ENCODE peak calls at places on chromosomes 5 and 9, in nine cellular contexts. W is HCT116, X is MM.1S, Z is adrenal gland, M is heart left ventricle, C is ovary, U is AG04450, L is stomach, V is A549. A is an unnamed sample.

GRCh38 chr5:148259288-148259687 is 9.3 kb upstream of the SPINK13 start:
- DNase-seq in V (no peak), W (no peak), X (no peak), L (no peak), M (no peak), Z (no peak), C (no peak), U (no peak), A (no peak)

GRCh38 chr5:37060030-37060429 is 183.5 kb downstream of the NIPBL start:
- DNase-seq in L (no peak), Z (no peak), U (no peak), M (no peak), V (no peak), C (no peak), W (no peak), X (no peak), A (no peak)

GRCh38 chr9:28801144-28801799 is 1228.0 kb upstream of the C9orf72 start:
- DNase-seq in V (no peak), C (no peak), M (no peak), W (no peak), U (no peak), L (no peak), X (no peak), Z (no peak), A (no peak)

GRCh38 chr5:125525356-125525755 is 778.9 kb upstream of the ZNF608 start:
- DNase-seq in W (no peak), Z (no peak), M (no peak), C (no peak), V (no peak), L (no peak), X (no peak), U (no peak), A (no peak)

GRCh38 chr5:28549588-28549987 is 1511.2 kb upstream of the CDH9 start:
- DNase-seq in U (no peak), Z (no peak), M (no peak), L (no peak), X (no peak), C (no peak), V (no peak), W (no peak), A (no peak)

GRCh38 chr9:118129541-118129940 is 425.3 kb downstream of the TLR4 start:
- DNase-seq in W (no peak), L (no peak), X (no peak), U (no peak), C (no peak), M (no peak), Z (no peak), V (no peak), A (no peak)

GRCh38 chr9:34163439-34163838 is 15.4 kb upstream of the UBAP1 start:
- DNase-seq in Z (no peak), M (no peak), V (peak; percentile 84), L (no peak), W (no peak), U (no peak), X (no peak), C (no peak), A (no peak)

GRCh38 chr9:77731008-77731698 is 83.0 kb upstream of the GNA14 start:
- DNase-seq in M (no peak), L (no peak), W (no peak), V (no peak), X (no peak), C (no peak), Z (no peak), U (no peak), A (no peak)

GRCh38 chr9:128244443-128245226 is 31.2 kb downstream of the GOLGA2 start:
- DNase-seq in L (peak; percentile 49), C (peak; percentile 72), X (no peak), U (peak; percentile 83), Z (peak; percentile 74), V (no peak), W (no peak), M (peak; percentile 88), A (no peak)

GRCh38 chr9:16294371-16294770 is 576.1 kb downstream of the BNC2 start:
- DNase-seq in W (no peak), X (no peak), M (no peak), C (no peak), V (no peak), L (no peak), Z (no peak), U (no peak), A (no peak)

GRCh38 chr5:80654054-80654390 is 430 bp upstream of the MSH3 start:
- DNase-seq in Z (no peak), M (peak; percentile 63), C (no peak), X (peak; percentile 43), W (no peak), V (peak; percentile 6), L (no peak), U (no peak), A (peak; percentile 73)

GRCh38 chr5:1414311-1415058 is 30.8 kb downstream of the SLC6A3 start:
- DNase-seq in Z (no peak), W (no peak), M (peak; percentile 42), C (no peak), L (no peak), X (no peak), U (no peak), V (peak; percentile 37), A (no peak)

GRCh38 chr9:80157561-80157983 is 585.8 kb downstream of the TLE4 start:
- DNase-seq in W (no peak), M (no peak), L (no peak), U (no peak), V (no peak), X (no peak), C (no peak), Z (no peak), A (no peak)

GRCh38 chr9:5626727-5627634 is 1.9 kb upstream of the RIC1 start:
- DNase-seq in Z (peak; percentile 70), X (peak; percentile 93), V (peak; percentile 17), L (no peak), U (no peak), C (no peak), M (no peak), W (no peak), A (no peak)

DNA sequence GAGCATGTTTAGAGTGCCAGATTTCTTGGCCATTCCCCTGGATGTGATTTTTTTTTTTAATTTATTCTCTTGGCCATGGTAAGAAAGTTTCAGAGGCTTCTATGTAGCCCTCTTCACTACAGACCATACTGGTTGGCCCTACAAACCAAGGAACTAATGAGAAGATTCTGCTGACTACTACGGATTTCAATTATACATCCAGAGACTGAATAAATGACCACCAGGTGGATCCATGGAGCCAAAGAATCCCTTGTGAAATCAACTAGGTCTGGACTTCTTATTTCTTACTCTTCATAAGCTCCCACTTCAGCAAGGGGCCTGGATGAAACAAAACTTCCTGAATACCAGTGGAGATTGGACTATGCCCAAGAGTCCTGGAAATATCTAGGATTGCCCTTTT is 27.6 kb downstream of the ZNF622 start:
- DNase-seq in W (no peak), X (no peak), V (peak; percentile 27), M (no peak), Z (no peak), L (no peak), C (no peak), U (no peak), A (no peak)
- TF ChIP-seq CTCF in W (peak; percentile 35), X (peak; percentile 9), V (peak; percentile 24), M (no peak), Z (no peak), L (no peak), C (no peak), U (peak; percentile 35), A (no peak)

GRCh38 chr5:175597718-175598117 is 60.2 kb upstream of the HRH2 start:
- DNase-seq in Z (no peak), C (no peak), W (no peak), M (no peak), U (no peak), V (no peak), L (peak; percentile 35), X (no peak), A (no peak)
- H3K27ac ChIP-seq in Z (no peak overlapping the region), C (no peak overlapping the region), W (no peak overlapping the region), M (peak overlapping the region; percentile 85), U (no peak overlapping the region), V (no peak overlapping the region), L (no peak overlapping the region), X (no peak overlapping the region), A (no peak overlapping the region)

DNA sequence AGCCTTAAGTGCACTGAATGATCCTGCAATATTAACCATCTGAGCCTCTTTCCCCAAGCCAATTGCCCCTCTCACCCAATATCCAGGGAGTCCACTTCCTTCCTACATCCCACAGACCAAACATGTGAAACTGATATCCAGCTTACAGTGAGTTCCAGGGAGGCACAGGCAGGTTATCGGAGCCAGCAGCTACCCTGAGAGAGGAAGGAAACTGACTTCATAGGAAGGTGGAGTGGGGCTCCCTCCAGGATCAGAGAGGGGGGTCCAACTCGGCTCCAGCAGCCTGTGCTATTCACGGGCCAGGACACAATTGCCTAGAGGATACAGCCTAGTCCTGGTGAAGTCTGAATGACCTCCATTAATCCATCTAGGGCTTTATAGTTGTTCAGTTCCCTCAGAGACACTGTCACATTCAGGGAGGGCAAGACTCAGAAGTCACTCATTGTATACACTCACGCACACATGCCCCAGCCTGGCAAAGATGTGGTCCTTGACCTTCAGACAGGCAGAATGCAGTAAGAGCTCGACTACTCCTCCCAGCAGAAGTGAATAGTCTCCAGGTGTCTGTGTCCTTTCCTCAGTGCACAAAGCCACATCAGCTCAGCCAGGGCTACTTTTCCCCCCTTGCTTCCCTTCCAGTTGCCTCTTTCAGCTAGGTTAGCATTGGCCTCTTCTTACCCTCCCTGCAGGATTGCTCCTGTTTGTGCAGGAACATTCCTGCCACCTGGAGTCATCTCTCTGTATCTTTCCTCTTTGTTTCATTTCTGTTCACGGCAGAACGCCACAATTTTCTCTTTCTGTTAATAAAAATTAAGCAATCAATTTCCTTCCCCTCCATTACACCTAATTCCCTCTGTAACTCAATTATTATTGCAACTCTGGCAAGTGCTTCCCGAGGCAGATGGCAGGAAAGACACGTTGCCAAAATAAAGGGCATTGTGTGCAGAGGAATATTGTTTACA is 501.7 kb downstream of the ARHGEF28 start:
- DNase-seq in C (no peak), W (no peak), M (no peak), U (no peak), L (no peak), X (no peak), V (peak; percentile 22), Z (no peak), A (no peak)
- H3K4me3 ChIP-seq in C (no peak overlapping the region), W (no peak overlapping the region), M (no peak overlapping the region), U (no peak overlapping the region), L (no peak overlapping the region), X (no peak overlapping the region), V (peak overlapping the region; percentile 25), Z (no peak overlapping the region), A (no peak overlapping the region)

DNA sequence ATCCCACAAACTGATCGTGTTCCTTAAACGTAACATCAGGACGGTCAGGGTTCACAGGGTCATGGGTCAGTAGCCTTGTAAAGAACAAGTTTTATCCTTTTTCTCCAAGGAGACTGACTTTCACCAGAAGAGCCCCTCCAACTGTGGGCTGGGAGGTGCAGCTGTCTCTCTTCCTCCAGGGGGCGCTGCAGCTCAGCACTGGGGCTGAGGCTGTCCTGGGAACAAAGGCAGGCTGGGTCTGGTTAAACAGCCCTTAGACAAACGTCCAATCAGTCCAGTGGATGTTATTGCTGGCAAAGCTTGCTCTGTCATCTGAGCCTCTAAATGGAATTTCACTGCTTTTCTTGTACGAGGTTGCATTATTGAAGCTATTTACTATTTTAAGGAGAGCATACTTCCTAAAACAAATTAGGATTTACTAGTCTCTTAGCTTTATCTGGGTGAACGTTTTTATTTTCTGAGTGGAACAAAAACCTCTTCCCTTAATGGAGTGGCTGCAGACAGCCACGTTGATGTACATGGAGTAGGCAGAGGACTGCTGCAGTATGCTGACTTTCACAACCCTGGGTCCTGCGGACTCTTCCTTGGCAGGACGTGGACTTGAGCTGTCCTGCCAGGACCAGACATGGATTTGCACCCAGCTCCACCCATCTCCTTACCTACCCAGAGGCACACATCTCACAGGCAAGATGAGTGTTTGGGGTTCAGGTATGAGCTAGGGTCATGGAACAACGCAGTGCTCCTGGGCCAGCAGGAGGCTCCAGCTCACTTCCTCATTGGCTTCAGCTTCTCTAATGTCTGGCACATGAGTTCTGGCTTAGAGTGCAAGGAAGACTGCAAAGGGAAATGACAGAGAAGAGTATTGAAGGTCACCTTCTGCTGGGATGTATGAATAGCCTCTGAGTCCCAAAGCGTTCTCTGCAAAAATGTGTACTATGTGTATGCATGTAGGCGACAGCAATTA is 7.8 kb downstream of the EXOSC2 start:
- DNase-seq in M (peak; percentile 83), W (no peak), C (peak; percentile 72), L (peak; percentile 82), U (peak; percentile 81), X (peak; percentile 48), V (peak; percentile 74), Z (peak; percentile 85), A (no peak)
- TF ChIP-seq CTCF in M (peak; percentile 94), W (peak; percentile 99), C (peak; percentile 72), L (peak; percentile 74), U (peak; percentile 99), X (peak; percentile 91), V (peak; percentile 87), Z (peak; percentile 88), A (peak; percentile 81)